ENCODE peak calls at places on chromosomes 6 and 20, in five cellular contexts. One of them, this sample, is unnamed.

GRCh38 chr6:156659317-156660198 is 117.6 kb upstream of the ARID1B start:
- DNase-seq in AG09309: no peak
- DNase-seq in neural progenitor cell: no peak
- DNase-seq in breast epithelium: no peak
- DNase-seq in transverse colon: no peak
- DNase-seq in this sample: no peak

GRCh38 chr6:169651498-169651897 is 50.3 kb downstream of the WDR27 start:
- DNase-seq in AG09309: no peak
- DNase-seq in neural progenitor cell: no peak
- DNase-seq in breast epithelium: no peak
- DNase-seq in transverse colon: no peak
- DNase-seq in this sample: no peak

GRCh38 chr6:79985128-79985527 is 19.3 kb upstream of the TTK start:
- DNase-seq in AG09309: no peak
- DNase-seq in neural progenitor cell: no peak
- DNase-seq in breast epithelium: no peak
- DNase-seq in transverse colon: no peak
- DNase-seq in this sample: no peak

GRCh38 chr6:109202409-109203264 is 107.3 kb downstream of the CEP57L1 start:
- DNase-seq in AG09309: no peak
- DNase-seq in neural progenitor cell: no peak
- DNase-seq in breast epithelium: no peak
- DNase-seq in transverse colon: no peak
- DNase-seq in this sample: no peak

GRCh38 chr6:120764312-120764711 is 570.0 kb downstream of the TBC1D32 start:
- DNase-seq in AG09309: no peak
- DNase-seq in neural progenitor cell: peak
- DNase-seq in breast epithelium: no peak
- DNase-seq in transverse colon: no peak
- DNase-seq in this sample: no peak

GRCh38 chr6:31402324-31403282 is 792 bp upstream of the MICA start:
- DNase-seq in AG09309: no peak
- DNase-seq in neural progenitor cell: no peak
- DNase-seq in breast epithelium: peak
- DNase-seq in transverse colon: peak
- DNase-seq in this sample: peak

GRCh38 chr20:45406260-45407066 is 1.6 kb upstream of the DBNDD2 start:
- DNase-seq in AG09309: no peak
- DNase-seq in neural progenitor cell: peak
- DNase-seq in breast epithelium: no peak
- DNase-seq in transverse colon: peak
- DNase-seq in this sample: peak

GRCh38 chr20:59824711-59825562 is 108.5 kb downstream of the SYCP2 start:
- DNase-seq in AG09309: no peak
- DNase-seq in neural progenitor cell: no peak
- DNase-seq in breast epithelium: no peak
- DNase-seq in transverse colon: no peak
- DNase-seq in this sample: no peak

GRCh38 chr6:26045939-26046368 is 41.3 kb upstream of the HFE start:
- DNase-seq in AG09309: no peak
- DNase-seq in neural progenitor cell: no peak
- DNase-seq in breast epithelium: no peak
- DNase-seq in transverse colon: no peak
- DNase-seq in this sample: no peak
- H3K4me3 ChIP-seq in AG09309: no peak
- H3K4me3 ChIP-seq in neural progenitor cell: no peak
- H3K4me3 ChIP-seq in breast epithelium: peak
- H3K4me3 ChIP-seq in transverse colon: peak
- H3K4me3 ChIP-seq in this sample: peak

GRCh38 chr6:16840291-16840690 is 79.0 kb upstream of the ATXN1 start:
- DNase-seq in AG09309: no peak
- DNase-seq in neural progenitor cell: no peak
- DNase-seq in breast epithelium: no peak
- DNase-seq in transverse colon: no peak
- DNase-seq in this sample: no peak
- TF ChIP-seq CTCF in AG09309: no peak
- TF ChIP-seq CTCF in neural progenitor cell: no peak
- TF ChIP-seq CTCF in breast epithelium: no peak
- TF ChIP-seq CTCF in transverse colon: no peak
- TF ChIP-seq CTCF in this sample: no peak

DNA sequence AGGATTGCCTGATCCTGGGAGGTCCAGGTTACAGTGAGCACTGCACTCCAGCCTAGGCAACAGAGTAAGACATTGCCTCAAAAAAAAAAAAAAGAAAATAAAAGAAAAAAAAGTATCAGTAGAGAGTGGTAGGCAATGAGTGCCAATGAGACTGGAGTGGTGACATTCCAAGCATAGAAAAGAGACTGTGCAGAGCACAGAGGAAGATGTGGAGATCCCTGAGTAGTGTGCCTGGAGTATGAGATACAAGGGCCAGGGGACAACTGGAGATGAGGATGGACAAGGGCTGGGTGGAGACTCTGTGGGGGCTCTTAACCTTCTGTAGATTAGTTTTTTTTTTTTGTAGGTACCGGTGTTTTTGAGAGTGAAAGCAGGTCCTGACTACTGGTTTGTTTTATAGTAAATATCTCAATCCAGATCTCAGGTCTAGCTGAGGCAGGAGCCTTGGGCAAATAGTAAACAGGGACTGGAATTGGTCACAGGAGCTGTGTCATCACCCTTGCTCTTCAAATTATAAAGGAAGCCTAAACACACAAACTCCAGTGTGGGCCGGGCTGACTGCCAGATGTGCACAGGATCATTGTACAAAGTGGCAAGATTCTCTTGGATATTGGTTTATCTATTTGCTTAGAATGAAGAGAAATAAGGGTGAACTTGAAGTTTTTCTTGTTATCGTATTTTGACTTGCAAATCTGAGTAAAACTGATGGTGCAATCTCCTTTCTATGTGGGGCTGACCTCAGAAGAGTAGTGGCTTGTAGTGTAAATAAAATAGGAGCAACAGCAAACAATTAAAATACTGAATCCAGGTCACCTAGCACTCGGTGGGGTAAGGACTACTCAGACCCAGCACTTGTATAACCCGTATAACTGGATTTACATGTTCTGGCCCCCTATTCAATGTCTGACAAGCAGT is 144.9 kb downstream of the SOX4 start:
- DNase-seq in AG09309: no peak
- DNase-seq in neural progenitor cell: no peak
- DNase-seq in breast epithelium: peak
- DNase-seq in transverse colon: no peak
- DNase-seq in this sample: no peak
- H3K4me3 ChIP-seq in AG09309: no peak
- H3K4me3 ChIP-seq in neural progenitor cell: no peak
- H3K4me3 ChIP-seq in breast epithelium: no peak
- H3K4me3 ChIP-seq in transverse colon: no peak
- H3K4me3 ChIP-seq in this sample: no peak

GRCh38 chr20:54622338-54623280 is 147.2 kb downstream of the DOK5 start:
- DNase-seq in AG09309: no peak
- DNase-seq in neural progenitor cell: no peak
- DNase-seq in breast epithelium: no peak
- DNase-seq in transverse colon: no peak
- DNase-seq in this sample: no peak

GRCh38 chr20:54619181-54619580 is 143.8 kb downstream of the DOK5 start:
- DNase-seq in AG09309: no peak
- DNase-seq in neural progenitor cell: no peak
- DNase-seq in breast epithelium: no peak
- DNase-seq in transverse colon: no peak
- DNase-seq in this sample: no peak

GRCh38 chr20:54623923-54624569 is 148.7 kb downstream of the DOK5 start:
- DNase-seq in AG09309: no peak
- DNase-seq in neural progenitor cell: no peak
- DNase-seq in breast epithelium: no peak
- DNase-seq in transverse colon: no peak
- DNase-seq in this sample: no peak

GRCh38 chr20:54618412-54618811 is 143.0 kb downstream of the DOK5 start:
- DNase-seq in AG09309: no peak
- DNase-seq in neural progenitor cell: no peak
- DNase-seq in breast epithelium: no peak
- DNase-seq in transverse colon: no peak
- DNase-seq in this sample: no peak
- TF ChIP-seq CTCF in AG09309: no peak
- TF ChIP-seq CTCF in neural progenitor cell: no peak
- TF ChIP-seq CTCF in breast epithelium: no peak
- TF ChIP-seq CTCF in transverse colon: no peak
- TF ChIP-seq CTCF in this sample: no peak

DNA sequence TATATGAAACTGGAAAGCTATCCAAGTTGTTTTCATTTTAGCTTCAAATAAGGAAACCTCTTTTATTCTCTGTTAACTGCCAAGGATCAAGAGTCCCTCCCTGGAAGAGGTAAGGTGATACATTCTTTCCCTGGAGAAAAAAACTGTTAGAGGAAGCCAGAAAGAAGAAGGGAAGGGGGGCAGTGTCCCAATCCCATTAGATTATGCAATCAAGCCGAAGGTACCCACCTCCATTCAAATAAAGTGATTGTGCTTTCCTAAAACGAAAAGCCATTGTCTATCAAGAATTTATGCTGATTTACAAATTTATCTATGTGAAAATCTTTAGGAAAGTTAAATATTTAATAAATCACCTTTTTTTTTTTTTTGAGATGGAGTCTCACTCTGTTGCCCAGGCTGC is 9.5 kb upstream of the UQCC1 start:
- DNase-seq in AG09309: no peak
- DNase-seq in neural progenitor cell: no peak
- DNase-seq in breast epithelium: no peak
- DNase-seq in transverse colon: no peak
- DNase-seq in this sample: no peak
- H3K4me3 ChIP-seq in AG09309: no peak
- H3K4me3 ChIP-seq in neural progenitor cell: no peak
- H3K4me3 ChIP-seq in breast epithelium: no peak
- H3K4me3 ChIP-seq in transverse colon: no peak
- H3K4me3 ChIP-seq in this sample: no peak

This sample was measured in Peyer's patch.